ENCODE peak calls at places on chromosomes 13 and 19, in eight cellular contexts. K, D, A, L, W, Q, I and B are unnamed samples.

GRCh38 chr19:6963937-6964336 is 57.3 kb downstream of the MBD3L2B start:
- DNase-seq in K (no peak), D (peak), A (peak), L (peak), W (no peak), Q (peak), I (no peak), B (no peak)

GRCh38 chr13:51034906-51035305 is 76.2 kb downstream of the C13orf42 start:
- DNase-seq in K (no peak), D (no peak), A (no peak), L (no peak), W (no peak), Q (no peak), I (no peak), B (no peak)

GRCh38 chr19:54254195-54254906 is 2.7 kb downstream of the LILRB5 start:
- DNase-seq in K (no peak), D (no peak), A (peak), L (no peak), W (no peak), Q (no peak), I (no peak), B (no peak)

GRCh38 chr13:60836821-60837220 is 439.8 kb downstream of the TDRD3 start:
- DNase-seq in K (no peak), D (no peak), A (no peak), L (no peak), W (no peak), Q (no peak), I (no peak), B (no peak)

GRCh38 chr19:17441241-17442135 is 7.0 kb downstream of the TMEM221 start:
- DNase-seq in K (peak), D (peak), A (peak), L (no peak), W (no peak), Q (no peak), I (no peak), B (peak)

GRCh38 chr13:97018029-97018819 is 23.9 kb upstream of the OXGR1 start:
- DNase-seq in K (peak), D (peak), A (peak), L (peak), W (peak), Q (peak), I (no peak), B (peak)

GRCh38 chr19:43820098-43820860 is 6.8 kb upstream of the ZNF283 start:
- DNase-seq in K (no peak), D (peak), A (peak), L (peak), W (peak), Q (no peak), I (no peak), B (no peak)

GRCh38 chr13:103349664-103350063 is 283.4 kb upstream of the SLC10A2 start:
- DNase-seq in K (peak), D (no peak), A (no peak), L (no peak), W (no peak), Q (no peak), I (no peak), B (peak)

GRCh38 chr13:43924549-43925245 is 45.0 kb downstream of the LACC1 start:
- DNase-seq in K (no peak), D (no peak), A (no peak), L (no peak), W (no peak), Q (no peak), I (no peak), B (no peak)

GRCh38 chr19:49355890-49356289 is 6.3 kb downstream of the TEAD2 start:
- DNase-seq in K (no peak), D (no peak), A (no peak), L (no peak), W (no peak), Q (no peak), I (no peak), B (no peak)

GRCh38 chr19:2607712-2608601 is 94.5 kb downstream of the GNG7 start:
- DNase-seq in K (no peak), D (no peak), A (no peak), L (no peak), W (no peak), Q (peak), I (no peak), B (no peak)

GRCh38 chr13:43675577-43675976 is 111.2 kb downstream of the ENOX1 start:
- DNase-seq in K (no peak), D (no peak), A (no peak), L (no peak), W (no peak), Q (no peak), I (no peak), B (no peak)

GRCh38 chr19:37966211-37967072 is 59.4 kb downstream of the SIPA1L3 start:
- DNase-seq in K (no peak), D (peak), A (no peak), L (no peak), W (peak), Q (no peak), I (no peak), B (no peak)

GRCh38 chr19:36489920-36490415 is 607 bp upstream of the ZNF566 start:
- DNase-seq in K (peak), D (peak), A (peak), L (peak), W (peak), Q (peak), I (no peak), B (no peak)

GRCh38 chr19:34217952-34218817 is 36.2 kb upstream of the GARRE1 start:
- DNase-seq in K (no peak), D (peak), A (no peak), L (peak), W (peak), Q (peak), I (no peak), B (peak)

GRCh38 chr19:27753622-27754021 is 1459.3 kb downstream of the UQCRFS1 start:
- DNase-seq in K (no peak), D (no peak), A (no peak), L (no peak), W (no peak), Q (no peak), I (no peak), B (no peak)

GRCh38 chr19:19334063-19334988 is 13.7 kb downstream of the MAU2 start:
- DNase-seq in K (no peak), D (no peak), A (no peak), L (no peak), W (no peak), Q (no peak), I (no peak), B (no peak)

GRCh38 chr13:49315036-49315565 is 67.4 kb downstream of the CDADC1 start:
- DNase-seq in K (no peak), D (peak), A (no peak), L (no peak), W (no peak), Q (no peak), I (no peak), B (no peak)

GRCh38 chr19:42683917-42684513 is 56.3 kb downstream of the PSG3 start:
- DNase-seq in K (peak), D (peak), A (peak), L (no peak), W (no peak), Q (no peak), I (no peak), B (no peak)

GRCh38 chr19:42325896-42326771 is 699 bp downstream of the MEGF8 start:
- DNase-seq in K (peak), D (peak), A (peak), L (peak), W (no peak), Q (no peak), I (no peak), B (no peak)

GRCh38 chr19:50837300-50837699 is 3.9 kb upstream of the KLK15 start:
- DNase-seq in K (no peak), D (no peak), A (no peak), L (peak), W (no peak), Q (no peak), I (no peak), B (no peak)

GRCh38 chr19:51807111-51807701 is 12.2 kb downstream of the FPR3 start:
- DNase-seq in K (no peak), D (peak), A (peak), L (peak), W (no peak), Q (no peak), I (no peak), B (no peak)

GRCh38 chr13:80921556-80921955 is 580.6 kb upstream of the SPRY2 start:
- DNase-seq in K (no peak), D (peak), A (no peak), L (no peak), W (no peak), Q (no peak), I (no peak), B (no peak)

GRCh38 chr13:96052655-96053002 is 572 bp downstream of the UGGT2 start:
- DNase-seq in K (peak), D (peak), A (peak), L (no peak), W (peak), Q (no peak), I (no peak), B (peak)

GRCh38 chr13:94195715-94196114 is 283.8 kb downstream of the DCT start:
- DNase-seq in K (peak), D (peak), A (no peak), L (no peak), W (peak), Q (no peak), I (no peak), B (peak)

GRCh38 chr19:46426506-46427162 is 2.1 kb downstream of the PNMA8C start:
- DNase-seq in K (peak), D (peak), A (peak), L (peak), W (peak), Q (no peak), I (peak), B (peak)

GRCh38 chr19:5563941-5564612 is 3.7 kb downstream of the TINCR start:
- DNase-seq in K (no peak), D (peak), A (no peak), L (no peak), W (peak), Q (no peak), I (no peak), B (no peak)

GRCh38 chr19:50173144-50173543 is 10.1 kb upstream of the IZUMO2 start:
- DNase-seq in K (no peak), D (no peak), A (no peak), L (peak), W (no peak), Q (no peak), I (no peak), B (no peak)

GRCh38 chr13:82092312-82092711 is 1751.4 kb upstream of the SPRY2 start:
- DNase-seq in K (no peak), D (no peak), A (no peak), L (no peak), W (no peak), Q (no peak), I (no peak), B (no peak)

GRCh38 chr19:19642506-19643157 is 825 bp downstream of the GMIP start:
- DNase-seq in K (no peak), D (peak), A (no peak), L (no peak), W (no peak), Q (no peak), I (no peak), B (no peak)

GRCh38 chr13:65834897-65835296 is 1395.2 kb downstream of the PCDH9 start:
- DNase-seq in K (no peak), D (peak), A (no peak), L (no peak), W (no peak), Q (no peak), I (no peak), B (no peak)

GRCh38 chr19:16899566-16900075 is 10.8 kb downstream of the F2RL3 start:
- DNase-seq in K (peak), D (peak), A (peak), L (peak), W (peak), Q (no peak), I (no peak), B (no peak)

GRCh38 chr19:30873691-30874090 is 475.5 kb downstream of the TSHZ3 start:
- DNase-seq in K (no peak), D (no peak), A (no peak), L (no peak), W (no peak), Q (no peak), I (no peak), B (no peak)